ENCODE peak calls at places on chromosomes 2 and 18, in seven cellular contexts. J is keratinocyte, R is fibroblast of lung, P is ascending aorta, U is suprapubic skin, T is colonic mucosa, E is cardiac muscle cell. N is an unnamed sample. For H3K9me3, the result is how much of the 10 kb centered on the place peaks cover.

GRCh38 chr2:222887124-222887523 is 26.3 kb downstream of the ACSL3 start:
- DNase-seq in J (no peak), R (no peak), P (no peak), U (no peak), T (no peak), E (no peak), N (no peak)

GRCh38 chr2:221431477-221431876 is 140.6 kb downstream of the EPHA4 start:
- DNase-seq in J (no peak), R (no peak), P (no peak), U (no peak), T (no peak), E (no peak), N (no peak)

GRCh38 chr2:127957240-127957639 is 70.6 kb downstream of the SAP130 start:
- DNase-seq in J (no peak), R (no peak), P (no peak), U (no peak), T (no peak), E (no peak), N (no peak)

GRCh38 chr18:55007582-55007981 is 48.3 kb upstream of the CCDC68 start:
- DNase-seq in J (no peak), R (no peak), P (no peak), U (no peak), T (no peak), E (peak), N (no peak)

GRCh38 chr2:229282758-229283546 is 11.9 kb upstream of the PID1 start:
- DNase-seq in J (no peak), R (peak), P (no peak), U (no peak), T (no peak), E (peak), N (peak)

GRCh38 chr2:216856666-216857065 is 3.2 kb downstream of the TNP1 start:
- DNase-seq in J (no peak), R (no peak), P (no peak), U (no peak), T (no peak), E (no peak), N (no peak)

GRCh38 chr2:197191177-197191947 is 119.2 kb downstream of the ANKRD44 start:
- DNase-seq in J (no peak), R (peak), P (no peak), U (no peak), T (no peak), E (peak), N (no peak)

GRCh38 chr2:215436705-215437570 is 1.1 kb upstream of the FN1 start:
- DNase-seq in J (no peak), R (peak), P (no peak), U (peak), T (no peak), E (peak), N (no peak)

GRCh38 chr2:1226766-1227165 is 186.5 kb upstream of the TPO start:
- DNase-seq in J (no peak), R (no peak), P (no peak), U (no peak), T (no peak), E (no peak), N (no peak)

GRCh38 chr18:55588001-55588875 is at the start of gene TCF4:
- DNase-seq in J (no peak), R (peak), P (no peak), U (peak), T (peak), E (peak), N (peak)

GRCh38 chr2:104855174-104856085 is 1.5 kb downstream of the POU3F3 start:
- DNase-seq in J (no peak), R (no peak), P (no peak), U (no peak), T (no peak), E (no peak), N (no peak)

GRCh38 chr2:105261061-105261460 is 19.5 kb downstream of the GPR45 start:
- DNase-seq in J (peak), R (peak), P (no peak), U (no peak), T (no peak), E (peak), N (no peak)

GRCh38 chr18:23849141-23849540 is 159.9 kb downstream of the LAMA3 start:
- DNase-seq in J (no peak), R (no peak), P (no peak), U (no peak), T (no peak), E (no peak), N (no peak)

GRCh38 chr2:85704800-85705679 is 10.9 kb downstream of the GNLY start:
- DNase-seq in J (no peak), R (peak), P (no peak), U (no peak), T (no peak), E (peak), N (no peak)

GRCh38 chr2:191441761-191442160 is 196.6 kb downstream of the MYO1B start:
- DNase-seq in J (no peak), R (peak), P (no peak), U (no peak), T (no peak), E (peak), N (no peak)

GRCh38 chr2:141676139-141676538 is 454.7 kb downstream of the LRP1B start:
- DNase-seq in J (no peak), R (no peak), P (no peak), U (no peak), T (no peak), E (no peak), N (no peak)

GRCh38 chr2:220533485-220533884 is 906.1 kb downstream of the SLC4A3 start:
- DNase-seq in J (no peak), R (peak), P (no peak), U (no peak), T (no peak), E (peak), N (no peak)

GRCh38 chr2:106197878-106198277 is 3.8 kb upstream of the UXS1 start:
- DNase-seq in J (no peak), R (peak), P (no peak), U (no peak), T (no peak), E (peak), N (no peak)

GRCh38 chr2:46332686-46333281 is 35.6 kb downstream of the EPAS1 start:
- DNase-seq in J (peak), R (no peak), P (no peak), U (no peak), T (no peak), E (peak), N (peak)

GRCh38 chr18:45588831-45589558 is 26.3 kb upstream of the SLC14A2 start:
- DNase-seq in J (no peak), R (peak), P (no peak), U (no peak), T (no peak), E (peak), N (no peak)

DNA sequence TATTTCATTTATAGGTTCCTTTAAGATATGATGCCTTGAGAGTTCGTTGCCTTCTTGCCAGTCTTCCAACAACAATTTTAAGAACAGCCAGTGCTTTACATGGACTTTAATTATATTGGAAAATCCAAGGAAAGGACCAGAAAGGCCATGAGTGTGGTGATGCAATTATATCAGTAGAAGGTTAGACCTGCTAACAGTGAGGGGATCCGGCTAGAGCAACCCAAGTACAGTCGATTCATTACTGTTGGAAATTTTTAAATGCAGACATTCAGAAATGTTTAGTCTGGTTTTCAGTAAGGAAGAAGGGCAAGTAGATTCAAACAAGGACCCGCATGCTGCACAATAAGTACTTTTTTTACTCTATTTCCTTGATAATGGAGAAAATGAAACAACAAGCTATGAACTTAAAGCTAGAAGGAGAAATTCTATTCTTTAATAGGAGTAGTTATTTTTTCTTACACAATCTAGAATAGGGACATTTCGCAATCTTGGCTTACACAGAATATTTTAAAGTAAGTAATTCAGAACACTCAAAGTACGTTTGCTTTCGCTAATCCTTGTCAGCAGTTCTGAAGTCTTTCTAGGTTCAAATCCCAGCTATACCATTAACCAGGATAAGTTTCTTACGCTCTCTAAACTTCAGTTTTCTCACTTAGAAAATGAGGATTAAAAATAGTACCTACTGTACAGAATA is 405.5 kb downstream of the MEIS1 start:
- DNase-seq in J (no peak), R (peak), P (no peak), U (no peak), T (no peak), E (peak), N (no peak)
- H3K4me3 ChIP-seq in J (no peak), R (peak), P (peak), U (no peak), T (no peak), E (no peak), N (peak)

DNA sequence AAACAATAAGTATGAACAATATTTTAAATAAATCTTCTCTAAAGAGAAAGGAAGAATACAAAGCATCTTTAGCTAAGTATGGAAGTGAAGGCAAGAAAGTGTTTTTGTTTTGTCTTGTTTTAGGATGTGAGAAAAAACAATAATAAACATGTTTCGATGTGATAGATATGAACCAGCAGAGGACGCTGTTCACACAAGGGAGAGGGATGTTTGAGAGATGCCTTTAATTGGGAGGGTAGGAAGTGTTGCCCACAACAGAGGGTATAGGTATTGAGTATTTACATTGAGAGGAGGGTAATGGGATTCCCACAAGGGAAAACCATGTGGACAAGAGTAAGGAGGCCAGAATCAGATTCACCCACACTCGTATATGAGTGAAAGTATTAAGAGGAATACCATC is 55.1 kb downstream of the CDH19 start:
- DNase-seq in J (no peak), R (no peak), P (no peak), U (no peak), T (no peak), E (peak), N (no peak)
- TF ChIP-seq CTCF in J (no peak), R (no peak), P (no peak), U (no peak), T (no peak), E (no peak), N (no peak)

GRCh38 chr2:78023356-78023755 is 501.2 kb upstream of the LRRTM4 start:
- DNase-seq in J (no peak), R (no peak), P (no peak), U (no peak), T (no peak), E (no peak), N (no peak)
- H3K9me3 ChIP-seq in J (under half), R (under half), P (under half), U (under half), T (under half), E (under half), N (under half)

GRCh38 chr2:157395811-157396210 is 48.1 kb downstream of the CYTIP start:
- DNase-seq in J (no peak), R (no peak), P (no peak), U (no peak), T (peak), E (no peak), N (no peak)
- H3K4me3 ChIP-seq in J (no peak), R (no peak), P (no peak), U (no peak), T (no peak), E (no peak), N (no peak)

GRCh38 chr18:78660311-78660710 is 319.3 kb upstream of the SALL3 start:
- DNase-seq in J (no peak), R (no peak), P (no peak), U (no peak), T (no peak), E (no peak), N (no peak)

GRCh38 chr18:78659057-78659456 is 320.6 kb upstream of the SALL3 start:
- DNase-seq in J (no peak), R (no peak), P (no peak), U (no peak), T (no peak), E (no peak), N (no peak)

GRCh38 chr18:78658531-78658930 is 321.1 kb upstream of the SALL3 start:
- DNase-seq in J (no peak), R (no peak), P (no peak), U (no peak), T (no peak), E (no peak), N (no peak)

GRCh38 chr18:78661316-78661715 is 318.3 kb upstream of the SALL3 start:
- DNase-seq in J (no peak), R (no peak), P (no peak), U (no peak), T (no peak), E (no peak), N (peak)

GRCh38 chr18:78659748-78660147 is 319.9 kb upstream of the SALL3 start:
- DNase-seq in J (no peak), R (no peak), P (no peak), U (no peak), T (no peak), E (no peak), N (no peak)
- TF ChIP-seq CTCF in J (no peak), R (no peak), P (no peak), U (no peak), T (peak), E (no peak), N (no peak)

DNA sequence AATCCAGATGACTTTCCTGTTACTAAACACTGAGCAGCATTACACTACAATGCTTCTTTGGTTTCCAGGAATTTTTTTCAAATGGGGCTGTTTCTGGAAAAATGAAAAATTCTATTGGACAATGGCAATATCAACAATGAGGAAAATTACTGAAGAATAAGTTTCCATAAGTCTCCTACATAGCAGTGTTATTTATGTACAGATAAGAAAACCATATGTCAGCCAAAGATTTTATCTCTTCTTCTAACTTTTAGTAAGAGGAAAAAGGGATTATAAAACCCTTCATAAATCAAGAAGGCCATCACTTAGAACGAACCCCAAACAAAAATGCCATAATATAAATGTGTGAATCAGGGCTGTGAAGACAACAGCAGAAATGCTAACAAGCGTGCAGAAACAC is 31.6 kb upstream of the NOSTRIN start:
- DNase-seq in J (no peak), R (no peak), P (no peak), U (no peak), T (no peak), E (peak), N (no peak)
- H3K9me3 ChIP-seq in J (under half), R (under half), P (under half), U (under half), T (under half), E (under half), N (under half)

GRCh38 chr18:47898696-47899095 is 31.8 kb downstream of the SMAD2 start:
- DNase-seq in J (no peak), R (no peak), P (no peak), U (no peak), T (no peak), E (peak), N (no peak)

GRCh38 chr18:47895565-47896250 is 34.8 kb downstream of the SMAD2 start:
- DNase-seq in J (no peak), R (no peak), P (no peak), U (no peak), T (no peak), E (no peak), N (no peak)

GRCh38 chr18:47898055-47898454 is 32.4 kb downstream of the SMAD2 start:
- DNase-seq in J (no peak), R (no peak), P (no peak), U (no peak), T (no peak), E (no peak), N (no peak)

GRCh38 chr18:47901624-47902362 is 28.7 kb downstream of the SMAD2 start:
- DNase-seq in J (no peak), R (no peak), P (no peak), U (no peak), T (no peak), E (peak), N (no peak)

DNA sequence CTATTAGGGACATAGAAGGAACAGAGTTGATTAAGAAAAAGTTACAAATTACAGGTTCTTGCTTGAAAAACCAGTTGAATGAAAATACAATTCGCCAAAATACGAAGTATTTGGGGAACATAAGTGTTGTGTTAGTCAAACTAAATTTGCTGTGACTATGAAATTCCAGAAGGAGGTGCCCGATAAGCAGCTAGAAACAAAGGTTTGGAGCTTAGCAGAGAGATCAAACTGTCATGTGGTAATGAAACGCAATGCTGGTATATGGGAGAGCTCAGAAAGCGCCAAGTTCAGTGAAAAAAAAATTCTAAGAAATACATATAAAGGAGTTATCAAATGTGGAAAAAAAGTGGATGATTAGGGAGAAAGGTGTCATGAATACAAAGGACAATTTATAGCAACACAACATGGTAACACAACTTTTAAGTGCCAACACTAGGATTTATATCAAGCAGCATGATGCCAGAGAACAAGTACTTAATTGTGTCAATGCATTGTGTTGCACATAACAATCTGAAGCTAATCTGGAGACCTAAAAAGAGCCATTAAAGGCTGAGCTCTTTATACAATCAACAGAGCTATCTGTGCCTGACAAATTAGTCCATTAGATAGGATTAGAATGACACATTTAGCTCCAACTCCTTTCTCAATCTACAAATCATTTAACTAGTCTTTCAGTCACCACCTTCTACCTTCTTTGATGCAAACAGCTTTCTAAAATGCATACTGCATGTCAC is 31.2 kb downstream of the SMAD2 start:
- DNase-seq in J (no peak), R (no peak), P (no peak), U (no peak), T (no peak), E (peak), N (no peak)
- H3K4me3 ChIP-seq in J (no peak), R (no peak), P (no peak), U (no peak), T (no peak), E (no peak), N (no peak)

N was measured in RWPE2.